ENCODE peak calls at places on chromosomes 16 and 17, in nine cellular contexts. H, F, A, M, P, G, J, Y and S are unnamed samples.

GRCh38 chr17:63140255-63140654 is 174.2 kb downstream of the TANC2 start:
- DNase-seq in H (no peak), F (no peak), A (no peak), M (peak), P (no peak), G (no peak), J (no peak), Y (no peak), S (no peak)

GRCh38 chr17:17181666-17182600 is 24.2 kb downstream of the PLD6 start:
- DNase-seq in H (no peak), F (no peak), A (no peak), M (no peak), P (peak), G (no peak), J (no peak), Y (no peak), S (no peak)

GRCh38 chr16:25614836-25615235 is 76.9 kb upstream of the HS3ST4 start:
- DNase-seq in H (no peak), F (no peak), A (no peak), M (no peak), P (no peak), G (no peak), J (no peak), Y (no peak), S (no peak)

GRCh38 chr16:87556941-87557459 is 45.3 kb upstream of the JPH3 start:
- DNase-seq in H (peak), F (no peak), A (no peak), M (no peak), P (no peak), G (peak), J (peak), Y (no peak), S (no peak)

GRCh38 chr17:40901981-40902862 is 17.2 kb upstream of the KRT20 start:
- DNase-seq in H (no peak), F (no peak), A (no peak), M (peak), P (no peak), G (no peak), J (no peak), Y (peak), S (no peak)

GRCh38 chr17:6435968-6436367 is 1.0 kb upstream of the AIPL1 start:
- DNase-seq in H (peak), F (peak), A (no peak), M (peak), P (peak), G (peak), J (peak), Y (peak), S (peak)

GRCh38 chr17:37702605-37703004 is 42.3 kb downstream of the HNF1B start:
- DNase-seq in H (no peak), F (no peak), A (no peak), M (peak), P (no peak), G (no peak), J (no peak), Y (peak), S (no peak)

GRCh38 chr16:89115216-89115949 is 21.7 kb downstream of the ACSF3 start:
- DNase-seq in H (no peak), F (peak), A (peak), M (peak), P (peak), G (peak), J (peak), Y (no peak), S (peak)

GRCh38 chr17:76696763-76697701 is 13.7 kb downstream of the MXRA7 start:
- DNase-seq in H (no peak), F (no peak), A (no peak), M (no peak), P (peak), G (no peak), J (no peak), Y (no peak), S (no peak)

GRCh38 chr17:8392274-8392673 is 5.4 kb downstream of the RNF222 start:
- DNase-seq in H (no peak), F (no peak), A (no peak), M (no peak), P (no peak), G (no peak), J (no peak), Y (no peak), S (no peak)

DNA sequence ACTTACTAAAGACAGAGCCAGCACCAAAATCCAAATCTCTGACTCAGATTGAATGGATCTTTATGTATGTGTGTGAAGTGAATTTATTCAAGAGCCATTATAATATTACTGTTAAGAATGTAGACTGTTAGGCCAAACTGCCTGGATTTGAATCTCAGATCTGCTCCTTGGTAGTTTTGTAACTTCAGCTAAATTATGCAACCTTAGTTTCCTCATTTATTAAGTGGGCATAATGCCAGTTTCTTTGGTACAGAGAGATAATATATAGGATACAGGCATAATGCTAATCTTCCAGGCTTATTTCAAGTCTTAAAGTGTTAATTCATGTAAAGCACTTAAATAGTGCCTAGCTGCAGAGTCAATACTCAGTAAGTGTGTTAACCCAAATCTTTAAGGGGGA is 12.8 kb downstream of the CNEP1R1 start:
- DNase-seq in H (no peak), F (no peak), A (no peak), M (no peak), P (no peak), G (no peak), J (no peak), Y (no peak), S (no peak)
- H3K27ac ChIP-seq in H (no peak), F (peak), A (no peak), M (peak), P (no peak), G (peak), J (no peak), Y (no peak), S (no peak)

DNA sequence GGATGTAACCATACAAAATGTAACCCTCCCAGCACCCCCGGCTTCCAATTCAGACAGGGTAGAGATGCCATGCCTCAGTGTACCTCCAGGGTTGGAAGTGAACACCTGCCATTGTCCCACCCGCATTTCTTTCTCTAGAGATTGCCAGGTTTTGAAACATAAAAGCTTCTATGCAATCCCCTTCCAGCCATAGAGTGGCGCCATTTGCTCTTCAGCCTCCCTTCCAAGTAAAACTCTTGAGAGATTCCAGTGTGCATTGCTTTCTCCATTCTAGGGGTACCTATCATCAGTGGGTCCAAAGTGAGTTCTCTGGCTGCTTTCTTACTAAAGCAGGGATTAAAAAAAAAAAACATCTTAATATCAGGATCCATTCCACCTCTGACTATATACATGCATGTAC is 133.1 kb upstream of the RPL38 start:
- DNase-seq in H (no peak), F (no peak), A (no peak), M (no peak), P (no peak), G (no peak), J (no peak), Y (no peak), S (no peak)
- TF ChIP-seq CTCF in H (no peak), F (no peak), A (no peak), M (no peak), P (peak), G (no peak), J (no peak), Y (no peak), S (no peak)

GRCh38 chr17:60743812-60744211 is 66.2 kb downstream of the BCAS3 start:
- DNase-seq in H (peak), F (no peak), A (peak), M (no peak), P (no peak), G (no peak), J (no peak), Y (no peak), S (no peak)
- H3K27ac ChIP-seq in H (peak), F (peak), A (peak), M (peak), P (no peak), G (peak), J (no peak), Y (no peak), S (no peak)

GRCh38 chr16:59341368-59341767 is 607.3 kb upstream of the GOT2 start:
- DNase-seq in H (peak), F (no peak), A (no peak), M (no peak), P (no peak), G (no peak), J (no peak), Y (no peak), S (no peak)
- TF ChIP-seq CTCF in H (no peak), F (no peak), A (no peak), M (no peak), P (no peak), G (no peak), J (no peak), Y (no peak), S (no peak)

DNA sequence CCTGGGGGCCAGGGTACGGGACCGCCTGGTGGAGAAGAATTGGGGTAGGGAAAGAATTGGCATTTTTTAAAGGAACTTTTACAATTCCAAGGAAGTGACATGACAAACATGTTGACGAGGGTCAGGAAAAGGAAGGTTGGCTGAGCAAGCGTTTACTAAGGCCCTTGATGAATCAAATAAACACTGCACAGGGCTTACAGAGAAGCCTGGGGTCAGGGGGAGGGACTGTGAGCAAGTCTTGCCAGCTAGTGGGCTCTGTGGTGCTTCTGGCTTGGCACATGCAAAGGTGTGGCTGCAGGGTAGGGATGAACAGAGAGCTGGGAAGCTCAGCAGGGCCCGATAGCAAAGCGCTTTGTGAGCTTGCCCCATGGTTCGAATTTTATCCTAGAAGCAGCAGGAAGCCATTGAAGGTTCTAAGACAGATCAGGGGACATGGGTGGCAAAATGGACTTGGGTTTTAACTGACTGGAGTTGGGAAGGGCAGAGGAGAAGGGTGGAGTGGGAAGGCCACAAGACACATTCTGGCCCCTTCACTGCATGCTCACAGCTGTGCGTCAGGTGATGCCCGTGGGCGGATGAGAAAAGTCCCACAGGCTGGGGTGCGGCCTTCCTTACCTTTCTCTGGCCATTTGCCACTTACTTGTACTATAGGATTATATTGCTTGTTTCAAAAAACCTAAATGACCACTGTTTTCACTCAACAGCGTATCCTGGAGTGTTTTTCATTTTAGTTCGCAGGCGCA is 117.8 kb downstream of the SOCS1 start:
- DNase-seq in H (no peak), F (no peak), A (no peak), M (no peak), P (no peak), G (no peak), J (no peak), Y (no peak), S (no peak)
- H3K27ac ChIP-seq in H (no peak), F (no peak), A (no peak), M (no peak), P (no peak), G (no peak), J (no peak), Y (no peak), S (no peak)

GRCh38 chr16:1825864-1826690 is 548 bp downstream of the HAGH start:
- DNase-seq in H (peak), F (peak), A (no peak), M (peak), P (peak), G (peak), J (no peak), Y (no peak), S (peak)
- TF ChIP-seq CTCF in H (no peak), F (no peak), A (no peak), M (no peak), P (no peak), G (peak), J (no peak), Y (no peak), S (no peak)

DNA sequence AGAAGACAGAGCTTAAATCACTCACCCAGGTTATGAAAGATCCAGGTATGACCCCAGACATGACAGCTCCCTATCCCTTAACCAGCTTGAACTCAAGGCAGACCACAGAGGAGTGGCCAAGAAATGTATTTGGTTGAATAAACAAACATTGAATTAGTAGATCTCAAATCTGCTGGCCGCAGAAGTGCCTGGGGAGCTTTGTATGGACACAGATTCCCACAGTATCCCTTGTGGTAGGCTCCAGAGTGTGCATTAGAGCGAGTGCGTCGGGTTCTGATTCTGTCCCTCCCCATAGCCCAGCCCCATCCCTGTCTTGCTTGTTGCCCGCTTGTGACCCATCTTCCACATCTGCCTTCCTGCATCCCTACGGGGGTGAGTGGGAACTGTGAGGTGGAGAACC is 118.8 kb upstream of the FOXF1 start:
- DNase-seq in H (no peak), F (no peak), A (no peak), M (no peak), P (no peak), G (no peak), J (no peak), Y (no peak), S (no peak)
- H3K27ac ChIP-seq in H (no peak), F (no peak), A (no peak), M (no peak), P (no peak), G (no peak), J (no peak), Y (no peak), S (no peak)